ENCODE peak calls at places on chromosomes 16 and 17, in four cellular contexts. V, Q, F and K are unnamed samples.

GRCh38 chr16:10964039-10964890 is 19.9 kb downstream of the CLEC16A start:
- DNase-seq in Q (peak), F (peak), V (peak), K (peak)

GRCh38 chr16:1941162-1941923 is 1.7 kb downstream of the MSRB1 start:
- DNase-seq in V (no peak), Q (no peak), F (no peak), K (no peak)

GRCh38 chr16:87457051-87457611 is 35.7 kb downstream of the ZCCHC14 start:
- DNase-seq in Q (no peak), V (no peak), F (no peak), K (peak)

GRCh38 chr16:80731915-80732314 is 72.5 kb downstream of the CDYL2 start:
- DNase-seq in F (no peak), V (no peak), Q (no peak), K (no peak)

GRCh38 chr17:48542114-48542955 is 2.6 kb downstream of the HOXB2 start:
- DNase-seq in F (no peak), V (no peak), Q (peak), K (no peak)

GRCh38 chr17:4161560-4162221 is 18.7 kb downstream of the CYB5D2 start:
- DNase-seq in V (no peak), Q (no peak), F (no peak), K (no peak)

GRCh38 chr17:55690105-55690508 is 32.6 kb downstream of the TMEM100 start:
- DNase-seq in Q (no peak), V (no peak), F (no peak), K (no peak)

GRCh38 chr16:86826931-86827330 is 248.6 kb downstream of the FOXL1 start:
- DNase-seq in F (no peak), Q (peak), V (no peak), K (no peak)